ENCODE peak calls at places on chromosomes 11 and 22, in ten cellular contexts. One of them, this sample, is unnamed.

GRCh38 chr22:43706151-43706550 is 106.0 kb downstream of the EFCAB6 start:
- DNase-seq in choroid plexus epithelial cell: no peak
- DNase-seq in naive thymus-derived CD4-positive, alpha-beta T cell: no peak
- DNase-seq in AG04449: no peak
- DNase-seq in NCI-H748 treated with DMSO at 0.1 percent for 48 hours: no peak
- DNase-seq in effector CD4-positive, alpha-beta T cell: no peak
- DNase-seq in lung microvascular endothelial cell: no peak
- DNase-seq in naive thymus-derived CD8-positive, alpha-beta T cell: no peak
- DNase-seq in HEK293T: no peak
- DNase-seq in lower lobe of right lung: no peak
- DNase-seq in this sample: no peak

GRCh38 chr22:19522190-19522880 is 1.9 kb downstream of the CLDN5 start:
- DNase-seq in choroid plexus epithelial cell: no peak
- DNase-seq in naive thymus-derived CD4-positive, alpha-beta T cell: no peak
- DNase-seq in AG04449: no peak
- DNase-seq in NCI-H748 treated with DMSO at 0.1 percent for 48 hours: no peak
- DNase-seq in effector CD4-positive, alpha-beta T cell: no peak
- DNase-seq in lung microvascular endothelial cell: peak; percentile 61
- DNase-seq in naive thymus-derived CD8-positive, alpha-beta T cell: no peak
- DNase-seq in HEK293T: no peak
- DNase-seq in lower lobe of right lung: no peak
- DNase-seq in this sample: no peak

GRCh38 chr11:3906166-3906565 is 50.7 kb downstream of the STIM1 start:
- DNase-seq in choroid plexus epithelial cell: no peak
- DNase-seq in naive thymus-derived CD4-positive, alpha-beta T cell: no peak
- DNase-seq in AG04449: no peak
- DNase-seq in NCI-H748 treated with DMSO at 0.1 percent for 48 hours: no peak
- DNase-seq in effector CD4-positive, alpha-beta T cell: no peak
- DNase-seq in lung microvascular endothelial cell: no peak
- DNase-seq in naive thymus-derived CD8-positive, alpha-beta T cell: no peak
- DNase-seq in HEK293T: no peak
- DNase-seq in lower lobe of right lung: no peak
- DNase-seq in this sample: no peak

GRCh38 chr22:27581688-27582087 is 219.9 kb downstream of the MN1 start:
- DNase-seq in choroid plexus epithelial cell: peak; percentile 55
- DNase-seq in naive thymus-derived CD4-positive, alpha-beta T cell: no peak
- DNase-seq in AG04449: no peak
- DNase-seq in NCI-H748 treated with DMSO at 0.1 percent for 48 hours: no peak
- DNase-seq in effector CD4-positive, alpha-beta T cell: no peak
- DNase-seq in lung microvascular endothelial cell: no peak
- DNase-seq in naive thymus-derived CD8-positive, alpha-beta T cell: no peak
- DNase-seq in HEK293T: no peak
- DNase-seq in lower lobe of right lung: peak; percentile 64
- DNase-seq in this sample: no peak

GRCh38 chr22:47373648-47374272 is 611.3 kb downstream of the TBC1D22A start:
- DNase-seq in choroid plexus epithelial cell: no peak
- DNase-seq in naive thymus-derived CD4-positive, alpha-beta T cell: no peak
- DNase-seq in AG04449: no peak
- DNase-seq in NCI-H748 treated with DMSO at 0.1 percent for 48 hours: no peak
- DNase-seq in effector CD4-positive, alpha-beta T cell: no peak
- DNase-seq in lung microvascular endothelial cell: no peak
- DNase-seq in naive thymus-derived CD8-positive, alpha-beta T cell: no peak
- DNase-seq in HEK293T: no peak
- DNase-seq in lower lobe of right lung: peak; percentile 14
- DNase-seq in this sample: no peak

GRCh38 chr22:36332623-36333331 is 55.0 kb downstream of the MYH9 start:
- DNase-seq in choroid plexus epithelial cell: peak; percentile 80
- DNase-seq in naive thymus-derived CD4-positive, alpha-beta T cell: peak; percentile 56
- DNase-seq in AG04449: no peak
- DNase-seq in NCI-H748 treated with DMSO at 0.1 percent for 48 hours: no peak
- DNase-seq in effector CD4-positive, alpha-beta T cell: peak; percentile 64
- DNase-seq in lung microvascular endothelial cell: peak; percentile 59
- DNase-seq in naive thymus-derived CD8-positive, alpha-beta T cell: peak; percentile 55
- DNase-seq in HEK293T: no peak
- DNase-seq in lower lobe of right lung: peak; percentile 61
- DNase-seq in this sample: peak; percentile 89

GRCh38 chr11:105861225-105861624 is 160.8 kb downstream of the MSANTD4 start:
- DNase-seq in choroid plexus epithelial cell: peak; percentile 56
- DNase-seq in naive thymus-derived CD4-positive, alpha-beta T cell: no peak
- DNase-seq in AG04449: no peak
- DNase-seq in NCI-H748 treated with DMSO at 0.1 percent for 48 hours: peak; percentile 66
- DNase-seq in effector CD4-positive, alpha-beta T cell: no peak
- DNase-seq in lung microvascular endothelial cell: peak; percentile 49
- DNase-seq in naive thymus-derived CD8-positive, alpha-beta T cell: no peak
- DNase-seq in HEK293T: no peak
- DNase-seq in lower lobe of right lung: no peak
- DNase-seq in this sample: no peak

GRCh38 chr11:94780432-94780831 is 12.3 kb downstream of the AMOTL1 start:
- DNase-seq in choroid plexus epithelial cell: no peak
- DNase-seq in naive thymus-derived CD4-positive, alpha-beta T cell: no peak
- DNase-seq in AG04449: no peak
- DNase-seq in NCI-H748 treated with DMSO at 0.1 percent for 48 hours: no peak
- DNase-seq in effector CD4-positive, alpha-beta T cell: no peak
- DNase-seq in lung microvascular endothelial cell: peak; percentile 32
- DNase-seq in naive thymus-derived CD8-positive, alpha-beta T cell: no peak
- DNase-seq in HEK293T: no peak
- DNase-seq in lower lobe of right lung: no peak
- DNase-seq in this sample: no peak

GRCh38 chr22:30390974-30391691 is 3.9 kb upstream of the RNF215 start:
- DNase-seq in choroid plexus epithelial cell: peak; percentile 78
- DNase-seq in naive thymus-derived CD4-positive, alpha-beta T cell: peak; percentile 79
- DNase-seq in AG04449: no peak
- DNase-seq in NCI-H748 treated with DMSO at 0.1 percent for 48 hours: peak; percentile 10
- DNase-seq in effector CD4-positive, alpha-beta T cell: peak; percentile 75
- DNase-seq in lung microvascular endothelial cell: peak; percentile 93
- DNase-seq in naive thymus-derived CD8-positive, alpha-beta T cell: peak; percentile 77
- DNase-seq in HEK293T: peak; percentile 55
- DNase-seq in lower lobe of right lung: peak; percentile 82
- DNase-seq in this sample: peak; percentile 75

GRCh38 chr11:68542617-68543016 is 82.1 kb downstream of the PPP6R3 start:
- DNase-seq in choroid plexus epithelial cell: peak; percentile 92
- DNase-seq in naive thymus-derived CD4-positive, alpha-beta T cell: no peak
- DNase-seq in AG04449: peak; percentile 67
- DNase-seq in NCI-H748 treated with DMSO at 0.1 percent for 48 hours: no peak
- DNase-seq in effector CD4-positive, alpha-beta T cell: no peak
- DNase-seq in lung microvascular endothelial cell: no peak
- DNase-seq in naive thymus-derived CD8-positive, alpha-beta T cell: no peak
- DNase-seq in HEK293T: no peak
- DNase-seq in lower lobe of right lung: no peak
- DNase-seq in this sample: peak; percentile 73

GRCh38 chr11:79363261-79363660 is 77.6 kb downstream of the TENM4 start:
- DNase-seq in choroid plexus epithelial cell: no peak
- DNase-seq in naive thymus-derived CD4-positive, alpha-beta T cell: no peak
- DNase-seq in AG04449: no peak
- DNase-seq in NCI-H748 treated with DMSO at 0.1 percent for 48 hours: no peak
- DNase-seq in effector CD4-positive, alpha-beta T cell: no peak
- DNase-seq in lung microvascular endothelial cell: no peak
- DNase-seq in naive thymus-derived CD8-positive, alpha-beta T cell: no peak
- DNase-seq in HEK293T: no peak
- DNase-seq in lower lobe of right lung: no peak
- DNase-seq in this sample: no peak

GRCh38 chr22:45246060-45246985 is 5.6 kb upstream of the KIAA0930 start:
- DNase-seq in choroid plexus epithelial cell: peak; percentile 88
- DNase-seq in naive thymus-derived CD4-positive, alpha-beta T cell: no peak
- DNase-seq in AG04449: peak; percentile 97
- DNase-seq in NCI-H748 treated with DMSO at 0.1 percent for 48 hours: no peak
- DNase-seq in effector CD4-positive, alpha-beta T cell: no peak
- DNase-seq in lung microvascular endothelial cell: peak; percentile 85
- DNase-seq in naive thymus-derived CD8-positive, alpha-beta T cell: no peak
- DNase-seq in HEK293T: no peak
- DNase-seq in lower lobe of right lung: no peak
- DNase-seq in this sample: peak; percentile 89

GRCh38 chr22:49011379-49011768 is 816.3 kb downstream of the BRD1 start:
- DNase-seq in choroid plexus epithelial cell: no peak
- DNase-seq in naive thymus-derived CD4-positive, alpha-beta T cell: no peak
- DNase-seq in AG04449: no peak
- DNase-seq in NCI-H748 treated with DMSO at 0.1 percent for 48 hours: no peak
- DNase-seq in effector CD4-positive, alpha-beta T cell: no peak
- DNase-seq in lung microvascular endothelial cell: no peak
- DNase-seq in naive thymus-derived CD8-positive, alpha-beta T cell: no peak
- DNase-seq in HEK293T: no peak
- DNase-seq in lower lobe of right lung: peak; percentile 29
- DNase-seq in this sample: no peak

GRCh38 chr22:28425211-28425610 is 254.4 kb downstream of the TTC28 start:
- DNase-seq in choroid plexus epithelial cell: no peak
- DNase-seq in naive thymus-derived CD4-positive, alpha-beta T cell: no peak
- DNase-seq in AG04449: no peak
- DNase-seq in NCI-H748 treated with DMSO at 0.1 percent for 48 hours: no peak
- DNase-seq in effector CD4-positive, alpha-beta T cell: no peak
- DNase-seq in lung microvascular endothelial cell: no peak
- DNase-seq in naive thymus-derived CD8-positive, alpha-beta T cell: no peak
- DNase-seq in HEK293T: no peak
- DNase-seq in lower lobe of right lung: no peak
- DNase-seq in this sample: no peak

GRCh38 chr11:118217575-118217974 is 7.2 kb downstream of the JAML start:
- DNase-seq in choroid plexus epithelial cell: no peak
- DNase-seq in naive thymus-derived CD4-positive, alpha-beta T cell: no peak
- DNase-seq in AG04449: no peak
- DNase-seq in NCI-H748 treated with DMSO at 0.1 percent for 48 hours: no peak
- DNase-seq in effector CD4-positive, alpha-beta T cell: no peak
- DNase-seq in lung microvascular endothelial cell: no peak
- DNase-seq in naive thymus-derived CD8-positive, alpha-beta T cell: no peak
- DNase-seq in HEK293T: no peak
- DNase-seq in lower lobe of right lung: no peak
- DNase-seq in this sample: no peak

GRCh38 chr11:7551571-7551970 is 37.8 kb downstream of the PPFIBP2 start:
- DNase-seq in choroid plexus epithelial cell: peak; percentile 81
- DNase-seq in naive thymus-derived CD4-positive, alpha-beta T cell: no peak
- DNase-seq in AG04449: no peak
- DNase-seq in NCI-H748 treated with DMSO at 0.1 percent for 48 hours: no peak
- DNase-seq in effector CD4-positive, alpha-beta T cell: no peak
- DNase-seq in lung microvascular endothelial cell: no peak
- DNase-seq in naive thymus-derived CD8-positive, alpha-beta T cell: no peak
- DNase-seq in HEK293T: no peak
- DNase-seq in lower lobe of right lung: no peak
- DNase-seq in this sample: peak; percentile 30

GRCh38 chr11:72012897-72013721 is 14.4 kb downstream of the IL18BP start:
- DNase-seq in choroid plexus epithelial cell: peak; percentile 87
- DNase-seq in naive thymus-derived CD4-positive, alpha-beta T cell: no peak
- DNase-seq in AG04449: no peak
- DNase-seq in NCI-H748 treated with DMSO at 0.1 percent for 48 hours: no peak
- DNase-seq in effector CD4-positive, alpha-beta T cell: no peak
- DNase-seq in lung microvascular endothelial cell: no peak
- DNase-seq in naive thymus-derived CD8-positive, alpha-beta T cell: no peak
- DNase-seq in HEK293T: no peak
- DNase-seq in lower lobe of right lung: peak; percentile 79
- DNase-seq in this sample: no peak

GRCh38 chr22:42993651-42994275 is 21.2 kb downstream of the PACSIN2 start:
- DNase-seq in choroid plexus epithelial cell: peak; percentile 51
- DNase-seq in naive thymus-derived CD4-positive, alpha-beta T cell: no peak
- DNase-seq in AG04449: no peak
- DNase-seq in NCI-H748 treated with DMSO at 0.1 percent for 48 hours: no peak
- DNase-seq in effector CD4-positive, alpha-beta T cell: no peak
- DNase-seq in lung microvascular endothelial cell: no peak
- DNase-seq in naive thymus-derived CD8-positive, alpha-beta T cell: no peak
- DNase-seq in HEK293T: no peak
- DNase-seq in lower lobe of right lung: no peak
- DNase-seq in this sample: peak; percentile 93

GRCh38 chr22:35149149-35149548 is 83.2 kb downstream of the ISX start:
- DNase-seq in choroid plexus epithelial cell: no peak
- DNase-seq in naive thymus-derived CD4-positive, alpha-beta T cell: no peak
- DNase-seq in AG04449: no peak
- DNase-seq in NCI-H748 treated with DMSO at 0.1 percent for 48 hours: no peak
- DNase-seq in effector CD4-positive, alpha-beta T cell: no peak
- DNase-seq in lung microvascular endothelial cell: no peak
- DNase-seq in naive thymus-derived CD8-positive, alpha-beta T cell: no peak
- DNase-seq in HEK293T: no peak
- DNase-seq in lower lobe of right lung: no peak
- DNase-seq in this sample: no peak